ENCODE peak calls at places on chromosomes 16 and 17, in four cellular contexts. One of them, this sample, is unnamed. For H3K4me1, the result is how much of the 10 kb centered on the place peaks cover.

GRCh38 chr16:54286330-54287017 is at the start of gene IRX3:
- DNase-seq in ovary: peak
- DNase-seq in body of pancreas: peak
- DNase-seq in heart left ventricle: peak
- DNase-seq in this sample: peak

GRCh38 chr16:50318796-50319578 is 49.8 kb downstream of the BRD7 start:
- DNase-seq in body of pancreas: no peak
- DNase-seq in heart left ventricle: no peak
- DNase-seq in ovary: no peak
- DNase-seq in this sample: no peak

GRCh38 chr17:67442787-67443624 is 65.9 kb downstream of the PITPNC1 start:
- DNase-seq in ovary: no peak
- DNase-seq in heart left ventricle: no peak
- DNase-seq in body of pancreas: no peak
- DNase-seq in this sample: peak

GRCh38 chr16:87135631-87136030 is 181.6 kb downstream of the C16orf95 start:
- DNase-seq in body of pancreas: no peak
- DNase-seq in heart left ventricle: no peak
- DNase-seq in ovary: no peak
- DNase-seq in this sample: no peak

GRCh38 chr17:45311762-45312476 is 4.9 kb downstream of the MAP3K14 start:
- DNase-seq in body of pancreas: peak
- DNase-seq in heart left ventricle: peak
- DNase-seq in ovary: no peak
- DNase-seq in this sample: peak

GRCh38 chr17:50845260-50846147 is 10.1 kb downstream of the WFIKKN2 start:
- DNase-seq in heart left ventricle: peak
- DNase-seq in ovary: peak
- DNase-seq in body of pancreas: no peak
- DNase-seq in this sample: no peak

GRCh38 chr16:81624718-81625543 is 154.2 kb upstream of the PLCG2 start:
- DNase-seq in body of pancreas: no peak
- DNase-seq in heart left ventricle: no peak
- DNase-seq in ovary: no peak
- DNase-seq in this sample: no peak

GRCh38 chr16:6611535-6611934 is 721.1 kb upstream of the RBFOX1 start:
- DNase-seq in body of pancreas: no peak
- DNase-seq in ovary: no peak
- DNase-seq in heart left ventricle: no peak
- DNase-seq in this sample: no peak

GRCh38 chr17:63843387-63844292 is 1.2 kb upstream of the SMARCD2 start:
- DNase-seq in body of pancreas: peak
- DNase-seq in heart left ventricle: peak
- DNase-seq in ovary: peak
- DNase-seq in this sample: no peak

GRCh38 chr16:10964039-10964890 is 19.9 kb downstream of the CLEC16A start:
- DNase-seq in ovary: peak
- DNase-seq in heart left ventricle: peak
- DNase-seq in body of pancreas: peak
- DNase-seq in this sample: peak

GRCh38 chr17:65035704-65036103 is 20.8 kb downstream of the GNA13 start:
- DNase-seq in ovary: no peak
- DNase-seq in heart left ventricle: no peak
- DNase-seq in body of pancreas: no peak
- DNase-seq in this sample: no peak

GRCh38 chr17:82269882-82270500 is 3.5 kb downstream of the CSNK1D start:
- DNase-seq in ovary: no peak
- DNase-seq in heart left ventricle: no peak
- DNase-seq in body of pancreas: no peak
- DNase-seq in this sample: peak

GRCh38 chr17:82269138-82269881 is 4.2 kb downstream of the CSNK1D start:
- DNase-seq in body of pancreas: no peak
- DNase-seq in ovary: no peak
- DNase-seq in heart left ventricle: no peak
- DNase-seq in this sample: no peak

GRCh38 chr17:82266142-82266541 is 7.4 kb downstream of the CSNK1D start:
- DNase-seq in body of pancreas: no peak
- DNase-seq in ovary: no peak
- DNase-seq in heart left ventricle: no peak
- DNase-seq in this sample: no peak

GRCh38 chr17:82270651-82271050 is 2.8 kb downstream of the CSNK1D start:
- DNase-seq in heart left ventricle: no peak
- DNase-seq in ovary: no peak
- DNase-seq in body of pancreas: no peak
- DNase-seq in this sample: no peak

GRCh38 chr17:82267575-82268379 is 5.7 kb downstream of the CSNK1D start:
- DNase-seq in heart left ventricle: peak
- DNase-seq in body of pancreas: peak
- DNase-seq in ovary: peak
- DNase-seq in this sample: peak
- H3K4me3 ChIP-seq in heart left ventricle: no peak
- H3K4me3 ChIP-seq in body of pancreas: no peak
- H3K4me3 ChIP-seq in ovary: peak
- H3K4me3 ChIP-seq in this sample: no peak

GRCh38 chr16:29912087-29912486 is 11.8 kb downstream of the ASPHD1 start:
- DNase-seq in body of pancreas: no peak
- DNase-seq in ovary: no peak
- DNase-seq in heart left ventricle: no peak
- DNase-seq in this sample: no peak
- TF ChIP-seq POLR2A in body of pancreas: no peak
- TF ChIP-seq POLR2A in ovary: no peak
- TF ChIP-seq POLR2A in heart left ventricle: no peak
- TF ChIP-seq POLR2A in this sample: no peak

DNA sequence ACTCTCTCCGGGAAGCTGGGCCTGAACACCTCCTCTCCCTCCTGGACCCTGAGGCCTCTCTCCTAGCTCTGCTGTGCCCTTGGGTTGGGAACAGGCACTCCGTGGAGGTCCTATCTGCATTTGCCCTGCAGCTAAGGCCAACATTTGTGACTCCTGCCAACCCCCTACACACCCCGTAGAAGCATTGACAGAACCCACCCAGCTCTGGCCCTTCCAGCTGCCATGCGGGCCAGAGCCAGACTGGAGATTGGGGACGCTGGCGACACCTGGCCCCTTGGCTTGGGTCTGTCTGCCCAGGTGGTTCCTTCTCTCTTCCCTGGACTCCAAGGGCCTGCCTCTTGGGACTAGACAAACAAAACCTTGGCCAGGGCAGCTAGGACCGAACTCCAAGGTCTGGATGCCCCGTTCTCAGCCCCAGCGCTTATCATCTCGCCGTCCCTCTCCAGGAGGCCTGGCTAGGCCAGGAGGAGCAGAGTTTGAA is 644 bp upstream of the RHBDF2 start:
- DNase-seq in body of pancreas: peak
- DNase-seq in heart left ventricle: no peak
- DNase-seq in ovary: no peak
- DNase-seq in this sample: no peak
- H3K4me1 ChIP-seq in body of pancreas: half or more
- H3K4me1 ChIP-seq in heart left ventricle: under half
- H3K4me1 ChIP-seq in ovary: under half
- H3K4me1 ChIP-seq in this sample: under half

DNA sequence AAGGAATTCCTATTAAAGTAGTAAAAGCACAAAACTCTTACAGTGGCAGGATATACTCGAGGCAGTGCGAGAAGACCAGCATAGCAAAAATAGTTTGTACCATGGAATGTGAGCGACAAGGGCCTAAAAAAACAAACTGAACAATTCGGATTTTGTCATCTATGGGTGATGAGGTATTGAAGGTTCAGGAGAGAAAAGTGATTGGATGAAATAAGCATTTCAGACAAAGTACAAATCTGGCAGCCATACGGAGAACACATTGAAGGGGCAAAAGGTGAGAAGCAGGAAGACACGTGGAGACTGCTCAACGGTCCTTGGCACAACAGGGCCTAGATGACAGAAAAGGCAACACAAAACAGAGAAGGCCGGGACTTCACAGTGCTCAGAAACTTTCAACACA is 22.5 kb downstream of the MYH10 start:
- DNase-seq in ovary: no peak
- DNase-seq in heart left ventricle: no peak
- DNase-seq in body of pancreas: no peak
- DNase-seq in this sample: no peak
- H3K4me3 ChIP-seq in ovary: no peak
- H3K4me3 ChIP-seq in heart left ventricle: no peak
- H3K4me3 ChIP-seq in body of pancreas: no peak
- H3K4me3 ChIP-seq in this sample: no peak

DNA sequence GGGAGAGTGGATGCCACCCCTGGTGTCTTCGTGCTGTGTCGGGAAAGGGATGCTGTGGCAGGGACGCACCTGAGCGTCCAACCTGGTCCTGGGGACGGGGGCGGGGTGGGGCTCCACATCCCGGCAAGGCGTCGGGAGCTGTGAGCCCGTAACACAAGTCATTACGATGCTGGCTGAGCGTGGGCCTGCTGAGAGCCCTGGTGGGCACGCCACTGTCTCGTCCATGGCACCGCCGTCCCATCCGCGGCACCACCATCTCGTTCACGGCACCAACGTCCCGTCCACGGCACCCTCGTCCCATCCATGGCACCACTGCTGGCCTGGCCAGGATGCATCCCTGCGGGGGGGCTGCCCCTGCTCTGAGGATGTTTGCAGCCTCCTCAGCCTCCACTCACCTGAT is 24.1 kb upstream of the GNG13 start:
- DNase-seq in body of pancreas: no peak
- DNase-seq in ovary: no peak
- DNase-seq in heart left ventricle: no peak
- DNase-seq in this sample: no peak
- TF ChIP-seq POLR2A in body of pancreas: no peak
- TF ChIP-seq POLR2A in ovary: no peak
- TF ChIP-seq POLR2A in heart left ventricle: no peak
- TF ChIP-seq POLR2A in this sample: no peak